ENCODE peak calls at places on chromosomes 11 and 22, in nine cellular contexts. One of them, this sample, is unnamed.
A peak's percentile ranks its signal among the peaks of the same experiment; 100 is the strongest.

GRCh38 chr11:46256540-46257001 is 20.9 kb upstream of the CREB3L1 start:
- DNase-seq in HepG2: no peak
- DNase-seq in CD8-positive, alpha-beta memory T cell: no peak
- DNase-seq in GM06990: no peak
- DNase-seq in RWPE2: no peak
- DNase-seq in brain microvascular endothelial cell: no peak
- DNase-seq in fibroblast of lung: no peak
- DNase-seq in esophagus muscularis mucosa: no peak
- DNase-seq in heart left ventricle: no peak
- DNase-seq in this sample: no peak

GRCh38 chr22:44473580-44473979 is 24.5 kb downstream of the RTL6 start:
- DNase-seq in heart left ventricle: no peak
- DNase-seq in esophagus muscularis mucosa: peak; percentile 55
- DNase-seq in CD8-positive, alpha-beta memory T cell: no peak
- DNase-seq in GM06990: no peak
- DNase-seq in brain microvascular endothelial cell: no peak
- DNase-seq in HepG2: no peak
- DNase-seq in RWPE2: no peak
- DNase-seq in fibroblast of lung: no peak
- DNase-seq in this sample: no peak

GRCh38 chr11:11876458-11876857 is 34.7 kb downstream of the USP47 start:
- DNase-seq in RWPE2: no peak
- DNase-seq in GM06990: no peak
- DNase-seq in esophagus muscularis mucosa: no peak
- DNase-seq in fibroblast of lung: no peak
- DNase-seq in heart left ventricle: no peak
- DNase-seq in HepG2: peak; percentile 5
- DNase-seq in brain microvascular endothelial cell: peak; percentile 20
- DNase-seq in CD8-positive, alpha-beta memory T cell: no peak
- DNase-seq in this sample: no peak

GRCh38 chr22:46336119-46337078 is 885 bp downstream of the TRMU start:
- DNase-seq in fibroblast of lung: peak; percentile 2
- DNase-seq in heart left ventricle: no peak
- DNase-seq in HepG2: peak; percentile 20
- DNase-seq in GM06990: no peak
- DNase-seq in brain microvascular endothelial cell: no peak
- DNase-seq in CD8-positive, alpha-beta memory T cell: no peak
- DNase-seq in esophagus muscularis mucosa: no peak
- DNase-seq in RWPE2: no peak
- DNase-seq in this sample: no peak

GRCh38 chr22:30969532-30970355 is 679 bp downstream of the TUG1 start:
- DNase-seq in CD8-positive, alpha-beta memory T cell: no peak
- DNase-seq in RWPE2: no peak
- DNase-seq in HepG2: peak; percentile 12
- DNase-seq in esophagus muscularis mucosa: no peak
- DNase-seq in brain microvascular endothelial cell: peak; percentile 7
- DNase-seq in fibroblast of lung: peak; percentile 54
- DNase-seq in heart left ventricle: peak; percentile 43
- DNase-seq in GM06990: no peak
- DNase-seq in this sample: no peak

GRCh38 chr11:20854214-20854613 is 184.8 kb downstream of the NELL1 start:
- DNase-seq in HepG2: no peak
- DNase-seq in heart left ventricle: no peak
- DNase-seq in GM06990: no peak
- DNase-seq in brain microvascular endothelial cell: no peak
- DNase-seq in RWPE2: no peak
- DNase-seq in CD8-positive, alpha-beta memory T cell: no peak
- DNase-seq in esophagus muscularis mucosa: no peak
- DNase-seq in fibroblast of lung: no peak
- DNase-seq in this sample: no peak

GRCh38 chr11:103659138-103659734 is 377.2 kb upstream of the DDI1 start:
- DNase-seq in CD8-positive, alpha-beta memory T cell: no peak
- DNase-seq in brain microvascular endothelial cell: no peak
- DNase-seq in heart left ventricle: no peak
- DNase-seq in GM06990: no peak
- DNase-seq in HepG2: no peak
- DNase-seq in esophagus muscularis mucosa: no peak
- DNase-seq in fibroblast of lung: no peak
- DNase-seq in RWPE2: no peak
- DNase-seq in this sample: no peak

GRCh38 chr11:76705834-76706233 is 35.3 kb upstream of the LRRC32 start:
- DNase-seq in GM06990: no peak
- DNase-seq in heart left ventricle: no peak
- DNase-seq in CD8-positive, alpha-beta memory T cell: no peak
- DNase-seq in HepG2: no peak
- DNase-seq in fibroblast of lung: no peak
- DNase-seq in esophagus muscularis mucosa: no peak
- DNase-seq in brain microvascular endothelial cell: no peak
- DNase-seq in RWPE2: no peak
- DNase-seq in this sample: no peak

GRCh38 chr11:118227865-118228785 is 3.3 kb upstream of the JAML start:
- DNase-seq in esophagus muscularis mucosa: no peak
- DNase-seq in fibroblast of lung: no peak
- DNase-seq in brain microvascular endothelial cell: no peak
- DNase-seq in heart left ventricle: no peak
- DNase-seq in RWPE2: no peak
- DNase-seq in HepG2: no peak
- DNase-seq in CD8-positive, alpha-beta memory T cell: no peak
- DNase-seq in GM06990: peak; percentile 60
- DNase-seq in this sample: no peak

GRCh38 chr11:124551189-124551588 is 7.7 kb upstream of the OR8B12 start:
- DNase-seq in GM06990: no peak
- DNase-seq in fibroblast of lung: no peak
- DNase-seq in RWPE2: no peak
- DNase-seq in esophagus muscularis mucosa: no peak
- DNase-seq in CD8-positive, alpha-beta memory T cell: no peak
- DNase-seq in HepG2: peak; percentile 1
- DNase-seq in brain microvascular endothelial cell: no peak
- DNase-seq in heart left ventricle: no peak
- DNase-seq in this sample: no peak

GRCh38 chr11:16110862-16111261 is 245.5 kb downstream of the SOX6 start:
- DNase-seq in esophagus muscularis mucosa: no peak
- DNase-seq in heart left ventricle: no peak
- DNase-seq in HepG2: no peak
- DNase-seq in brain microvascular endothelial cell: no peak
- DNase-seq in CD8-positive, alpha-beta memory T cell: no peak
- DNase-seq in GM06990: no peak
- DNase-seq in fibroblast of lung: no peak
- DNase-seq in RWPE2: no peak
- DNase-seq in this sample: no peak

GRCh38 chr11:16117989-16118810 is 238.1 kb downstream of the SOX6 start:
- DNase-seq in fibroblast of lung: no peak
- DNase-seq in heart left ventricle: no peak
- DNase-seq in RWPE2: no peak
- DNase-seq in brain microvascular endothelial cell: no peak
- DNase-seq in esophagus muscularis mucosa: no peak
- DNase-seq in HepG2: no peak
- DNase-seq in GM06990: no peak
- DNase-seq in CD8-positive, alpha-beta memory T cell: no peak
- DNase-seq in this sample: no peak

GRCh38 chr11:16114978-16115871 is 241.1 kb downstream of the SOX6 start:
- DNase-seq in heart left ventricle: peak; percentile 18
- DNase-seq in GM06990: no peak
- DNase-seq in CD8-positive, alpha-beta memory T cell: no peak
- DNase-seq in brain microvascular endothelial cell: no peak
- DNase-seq in HepG2: peak; percentile 80
- DNase-seq in RWPE2: no peak
- DNase-seq in fibroblast of lung: no peak
- DNase-seq in esophagus muscularis mucosa: no peak
- DNase-seq in this sample: no peak

GRCh38 chr11:16111690-16112089 is 244.7 kb downstream of the SOX6 start:
- DNase-seq in esophagus muscularis mucosa: no peak
- DNase-seq in heart left ventricle: no peak
- DNase-seq in HepG2: no peak
- DNase-seq in brain microvascular endothelial cell: no peak
- DNase-seq in CD8-positive, alpha-beta memory T cell: no peak
- DNase-seq in GM06990: no peak
- DNase-seq in fibroblast of lung: no peak
- DNase-seq in RWPE2: no peak
- DNase-seq in this sample: no peak

DNA sequence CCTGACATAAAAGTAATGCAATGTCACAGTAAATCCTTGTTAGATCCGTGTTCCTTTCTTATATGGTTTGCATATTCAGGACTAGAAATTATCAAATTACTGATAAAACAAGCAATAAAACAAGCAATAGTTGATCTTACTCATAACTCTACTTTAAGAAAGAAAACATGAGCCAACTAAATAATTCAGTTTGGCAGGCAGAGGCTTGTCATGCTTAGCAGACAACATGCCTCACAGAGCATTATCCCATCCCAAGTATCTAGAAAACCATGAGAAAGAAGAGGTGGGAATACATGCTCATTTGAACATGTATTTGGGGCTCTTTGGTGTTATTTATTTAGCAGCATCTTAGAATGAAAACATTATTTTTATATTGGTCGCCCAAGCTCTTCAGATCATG is 241.9 kb downstream of the SOX6 start:
- DNase-seq in HepG2: no peak
- DNase-seq in brain microvascular endothelial cell: no peak
- DNase-seq in GM06990: no peak
- DNase-seq in fibroblast of lung: no peak
- DNase-seq in esophagus muscularis mucosa: no peak
- DNase-seq in RWPE2: no peak
- DNase-seq in CD8-positive, alpha-beta memory T cell: no peak
- DNase-seq in heart left ventricle: no peak
- DNase-seq in this sample: no peak
- H3K4me3 ChIP-seq in HepG2: no peak overlapping the region
- H3K4me3 ChIP-seq in brain microvascular endothelial cell: no peak overlapping the region
- H3K4me3 ChIP-seq in GM06990: no peak overlapping the region
- H3K4me3 ChIP-seq in fibroblast of lung: no peak overlapping the region
- H3K4me3 ChIP-seq in esophagus muscularis mucosa: no peak overlapping the region
- H3K4me3 ChIP-seq in RWPE2: no peak overlapping the region
- H3K4me3 ChIP-seq in CD8-positive, alpha-beta memory T cell: no peak overlapping the region
- H3K4me3 ChIP-seq in heart left ventricle: no peak overlapping the region
- H3K4me3 ChIP-seq in this sample: no peak overlapping the region

GRCh38 chr22:49967333-49968241 is 7.0 kb downstream of the PIM3 start:
- DNase-seq in brain microvascular endothelial cell: no peak
- DNase-seq in fibroblast of lung: peak; percentile 75
- DNase-seq in CD8-positive, alpha-beta memory T cell: no peak
- DNase-seq in esophagus muscularis mucosa: no peak
- DNase-seq in GM06990: peak; percentile 61
- DNase-seq in RWPE2: peak; percentile 60
- DNase-seq in HepG2: peak; percentile 70
- DNase-seq in heart left ventricle: peak; percentile 52
- DNase-seq in this sample: no peak
- H3K4me3 ChIP-seq in brain microvascular endothelial cell: no peak overlapping the region
- H3K4me3 ChIP-seq in fibroblast of lung: peak overlapping the region; percentile 22
- H3K4me3 ChIP-seq in CD8-positive, alpha-beta memory T cell: no peak overlapping the region
- H3K4me3 ChIP-seq in esophagus muscularis mucosa: peak overlapping the region; percentile 16
- H3K4me3 ChIP-seq in GM06990: no peak overlapping the region
- H3K4me3 ChIP-seq in RWPE2: no peak overlapping the region
- H3K4me3 ChIP-seq in HepG2: peak overlapping the region; percentile 99
- H3K4me3 ChIP-seq in heart left ventricle: peak overlapping the region; percentile 15
- H3K4me3 ChIP-seq in this sample: no peak overlapping the region

GRCh38 chr22:42856865-42857704 is at the start of gene ARFGAP3:
- DNase-seq in CD8-positive, alpha-beta memory T cell: peak; percentile 97
- DNase-seq in HepG2: peak; percentile 72
- DNase-seq in brain microvascular endothelial cell: peak; percentile 81
- DNase-seq in fibroblast of lung: peak; percentile 91
- DNase-seq in esophagus muscularis mucosa: peak; percentile 97
- DNase-seq in GM06990: peak; percentile 97
- DNase-seq in heart left ventricle: peak; percentile 95
- DNase-seq in RWPE2: peak; percentile 89
- DNase-seq in this sample: peak; percentile 61

GRCh38 chr22:42856179-42856864 is 751 bp downstream of the ARFGAP3 start:
- DNase-seq in HepG2: peak; percentile 25
- DNase-seq in fibroblast of lung: peak; percentile 36
- DNase-seq in esophagus muscularis mucosa: no peak
- DNase-seq in brain microvascular endothelial cell: no peak
- DNase-seq in RWPE2: no peak
- DNase-seq in heart left ventricle: peak; percentile 73
- DNase-seq in GM06990: peak; percentile 57
- DNase-seq in CD8-positive, alpha-beta memory T cell: peak; percentile 30
- DNase-seq in this sample: no peak

GRCh38 chr22:42855726-42856125 is 1.3 kb downstream of the ARFGAP3 start:
- DNase-seq in fibroblast of lung: no peak
- DNase-seq in HepG2: no peak
- DNase-seq in brain microvascular endothelial cell: no peak
- DNase-seq in GM06990: no peak
- DNase-seq in heart left ventricle: no peak
- DNase-seq in RWPE2: no peak
- DNase-seq in esophagus muscularis mucosa: no peak
- DNase-seq in CD8-positive, alpha-beta memory T cell: no peak
- DNase-seq in this sample: no peak

GRCh38 chr22:42855211-42855610 is 1.9 kb downstream of the ARFGAP3 start:
- DNase-seq in fibroblast of lung: no peak
- DNase-seq in CD8-positive, alpha-beta memory T cell: no peak
- DNase-seq in RWPE2: no peak
- DNase-seq in GM06990: no peak
- DNase-seq in esophagus muscularis mucosa: no peak
- DNase-seq in heart left ventricle: no peak
- DNase-seq in brain microvascular endothelial cell: no peak
- DNase-seq in HepG2: no peak
- DNase-seq in this sample: no peak

GRCh38 chr22:42857845-42858481 is 890 bp upstream of the ARFGAP3 start:
- DNase-seq in HepG2: peak; percentile 14
- DNase-seq in CD8-positive, alpha-beta memory T cell: peak; percentile 4
- DNase-seq in RWPE2: no peak
- DNase-seq in heart left ventricle: no peak
- DNase-seq in esophagus muscularis mucosa: no peak
- DNase-seq in fibroblast of lung: no peak
- DNase-seq in brain microvascular endothelial cell: no peak
- DNase-seq in GM06990: no peak
- DNase-seq in this sample: no peak
- H3K4me3 ChIP-seq in HepG2: no peak overlapping the region
- H3K4me3 ChIP-seq in CD8-positive, alpha-beta memory T cell: no peak overlapping the region
- H3K4me3 ChIP-seq in RWPE2: no peak overlapping the region
- H3K4me3 ChIP-seq in heart left ventricle: peak overlapping the region; percentile 95
- H3K4me3 ChIP-seq in esophagus muscularis mucosa: peak overlapping the region; percentile 87
- H3K4me3 ChIP-seq in fibroblast of lung: no peak overlapping the region
- H3K4me3 ChIP-seq in brain microvascular endothelial cell: no peak overlapping the region
- H3K4me3 ChIP-seq in GM06990: no peak overlapping the region
- H3K4me3 ChIP-seq in this sample: no peak overlapping the region

DNA sequence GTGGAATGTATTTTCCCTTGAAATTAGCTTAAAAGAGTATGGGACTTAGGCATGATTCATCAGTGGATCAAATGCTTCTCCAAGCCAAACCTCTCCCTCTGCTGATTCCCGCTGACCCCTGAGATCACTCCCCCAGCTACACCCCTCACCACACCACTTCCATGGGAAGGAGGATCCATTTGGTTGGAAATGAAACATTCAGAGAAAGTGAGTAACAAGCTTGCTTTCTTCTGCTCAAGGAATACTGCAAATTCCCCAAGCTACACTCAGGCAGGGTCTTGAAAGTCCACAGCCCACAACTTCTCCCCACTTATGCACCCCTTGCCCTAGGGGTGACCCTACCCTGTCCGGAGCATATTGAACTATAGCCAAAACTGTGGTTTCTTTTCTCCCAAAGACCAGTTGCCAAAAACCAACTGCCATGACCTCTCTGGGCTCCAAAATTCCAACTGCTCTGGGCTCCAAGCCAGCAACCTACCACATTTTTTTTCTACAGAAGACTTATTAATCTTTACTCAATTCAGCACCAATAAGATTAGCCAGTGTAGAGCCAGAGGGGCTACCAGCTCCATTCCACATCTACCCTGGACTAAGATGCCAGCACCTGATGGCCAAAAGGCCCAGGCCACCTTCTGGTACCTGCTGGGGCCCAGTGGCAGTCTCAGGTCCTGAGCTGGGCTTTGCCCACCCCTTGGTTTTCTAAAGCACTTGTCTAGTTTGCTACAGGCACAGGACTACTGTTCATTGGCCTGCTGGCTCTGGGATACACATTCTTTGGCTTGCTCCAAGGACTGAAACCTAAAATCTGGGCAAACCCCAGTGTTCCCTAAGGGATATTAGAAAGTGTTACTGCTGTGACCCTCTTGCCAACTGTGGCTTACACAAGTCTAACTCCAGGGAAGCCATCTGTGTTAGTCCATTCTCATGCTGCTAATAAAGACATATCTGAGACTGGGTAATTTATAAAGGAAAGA is 101.1 kb downstream of the MICAL3 start:
- DNase-seq in esophagus muscularis mucosa: no peak
- DNase-seq in fibroblast of lung: peak; percentile 95
- DNase-seq in CD8-positive, alpha-beta memory T cell: no peak
- DNase-seq in heart left ventricle: no peak
- DNase-seq in RWPE2: no peak
- DNase-seq in HepG2: no peak
- DNase-seq in GM06990: no peak
- DNase-seq in brain microvascular endothelial cell: peak; percentile 70
- DNase-seq in this sample: peak; percentile 81
- H3K4me3 ChIP-seq in esophagus muscularis mucosa: no peak overlapping the region
- H3K4me3 ChIP-seq in fibroblast of lung: peak overlapping the region; percentile 9
- H3K4me3 ChIP-seq in CD8-positive, alpha-beta memory T cell: no peak overlapping the region
- H3K4me3 ChIP-seq in heart left ventricle: no peak overlapping the region
- H3K4me3 ChIP-seq in RWPE2: no peak overlapping the region
- H3K4me3 ChIP-seq in HepG2: no peak overlapping the region
- H3K4me3 ChIP-seq in GM06990: no peak overlapping the region
- H3K4me3 ChIP-seq in brain microvascular endothelial cell: no peak overlapping the region
- H3K4me3 ChIP-seq in this sample: no peak overlapping the region